ENCODE peak calls at places on chromosomes 3 and 15, in nine cellular contexts. I is IMR-90, Y is testis, G is endodermal cell, X is tibial nerve, S is A549, K is lower lobe of right lung, D is heart left ventricle, U is thoracic aorta. N is an unnamed sample.

GRCh38 chr3:59818033-59818936 is 768.5 kb upstream of the CFAP20DC start:
- DNase-seq in I (peak; percentile 97), Y (peak; percentile 92), G (no peak), X (peak; percentile 86), S (peak; percentile 31), K (peak; percentile 76), D (peak; percentile 80), U (peak; percentile 60), N (no peak)

GRCh38 chr3:47022540-47023161 is 43.2 kb downstream of the NBEAL2 start:
- DNase-seq in I (peak; percentile 48), Y (no peak), G (no peak), X (no peak), S (no peak), K (no peak), D (no peak), U (no peak), N (no peak)

GRCh38 chr3:1196997-1197396 is 104.2 kb downstream of the CNTN6 start:
- DNase-seq in I (no peak), Y (no peak), G (no peak), X (no peak), S (no peak), K (no peak), D (no peak), U (no peak), N (no peak)

GRCh38 chr3:187702507-187703033 is at the start of gene RTP2:
- DNase-seq in I (no peak), Y (no peak), G (no peak), X (no peak), S (no peak), K (no peak), D (no peak), U (no peak), N (no peak)

GRCh38 chr3:179324270-179324754 is 1.5 kb downstream of the ZNF639 start:
- DNase-seq in I (peak; percentile 65), Y (no peak), G (no peak), X (no peak), S (no peak), K (no peak), D (no peak), U (no peak), N (peak; percentile 24)

GRCh38 chr3:187013080-187013838 is 82.9 kb downstream of the ST6GAL1 start:
- DNase-seq in I (peak; percentile 74), Y (no peak), G (no peak), X (no peak), S (no peak), K (no peak), D (no peak), U (no peak), N (no peak)

GRCh38 chr3:64650710-64651109 is 37.1 kb downstream of the ADAMTS9 start:
- DNase-seq in I (peak; percentile 41), Y (no peak), G (peak; percentile 46), X (no peak), S (no peak), K (no peak), D (no peak), U (no peak), N (no peak)

GRCh38 chr3:8458711-8459110 is 42.9 kb upstream of the LMCD1 start:
- DNase-seq in I (peak; percentile 95), Y (no peak), G (no peak), X (no peak), S (no peak), K (no peak), D (no peak), U (peak; percentile 49), N (no peak)

GRCh38 chr15:62740141-62741004 is 302.2 kb upstream of the TPM1 start:
- DNase-seq in I (peak; percentile 54), Y (peak; percentile 47), G (no peak), X (no peak), S (peak; percentile 28), K (no peak), D (no peak), U (no peak), N (no peak)

GRCh38 chr3:7144696-7145308 is 283.9 kb downstream of the GRM7 start:
- DNase-seq in I (no peak), Y (peak; percentile 58), G (peak; percentile 74), X (no peak), S (peak; percentile 0), K (no peak), D (no peak), U (no peak), N (no peak)

GRCh38 chr3:8810561-8810960 is 41.1 kb upstream of the OXTR start:
- DNase-seq in I (no peak), Y (no peak), G (no peak), X (no peak), S (no peak), K (no peak), D (no peak), U (no peak), N (no peak)

GRCh38 chr3:129360705-129361460 is 67.6 kb downstream of the EFCAB12 start:
- DNase-seq in I (no peak), Y (no peak), G (peak; percentile 72), X (no peak), S (no peak), K (no peak), D (no peak), U (no peak), N (no peak)
- H3K27ac ChIP-seq in I (no peak overlapping the region), Y (no peak overlapping the region), G (peak overlapping the region; percentile 55), X (no peak overlapping the region), S (no peak overlapping the region), K (no peak overlapping the region), D (no peak overlapping the region), U (no peak overlapping the region), N (no peak overlapping the region)

DNA sequence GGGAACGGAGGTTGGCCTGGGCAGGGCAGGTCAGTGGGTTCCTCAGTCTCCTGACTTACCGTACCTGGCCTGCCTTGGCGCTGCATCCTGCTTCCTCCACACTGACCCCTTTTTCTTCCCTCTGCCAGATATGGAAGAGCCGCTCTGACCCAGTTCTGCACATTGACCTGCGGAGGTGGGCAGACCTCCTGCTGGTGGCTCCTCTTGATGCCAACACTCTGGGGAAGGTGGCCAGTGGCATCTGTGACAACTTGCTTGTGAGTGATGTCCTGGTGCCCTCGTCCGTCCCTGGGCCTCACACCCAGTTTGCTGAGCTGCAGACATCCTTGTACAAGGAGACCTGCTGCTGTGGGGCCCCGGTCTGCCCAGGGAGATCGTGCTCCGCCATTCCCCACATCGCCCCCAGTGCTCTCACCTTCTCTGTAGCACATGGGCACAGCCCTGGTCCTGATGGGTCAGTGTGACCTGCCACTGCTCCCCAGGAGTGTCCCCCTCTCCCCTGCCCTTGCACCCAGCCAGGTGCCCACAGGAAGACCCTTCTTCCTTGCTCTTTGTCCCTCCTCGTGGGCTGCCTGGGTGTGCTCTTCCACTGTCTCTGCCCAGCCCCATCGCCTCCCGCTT is 21.0 kb downstream of the PPCDC start:
- DNase-seq in I (no peak), Y (no peak), G (no peak), X (no peak), S (no peak), K (no peak), D (no peak), U (no peak), N (no peak)
- H3K4me3 ChIP-seq in I (no peak overlapping the region), Y (no peak overlapping the region), G (no peak overlapping the region), X (no peak overlapping the region), S (no peak overlapping the region), K (peak overlapping the region; percentile 24), D (no peak overlapping the region), U (peak overlapping the region; percentile 41), N (no peak overlapping the region)

GRCh38 chr3:73041537-73041936 is 19.9 kb upstream of the EBLN2 start:
- DNase-seq in I (no peak), Y (no peak), G (no peak), X (no peak), S (no peak), K (no peak), D (no peak), U (no peak), N (no peak)

GRCh38 chr3:73037369-73037699 is 24.1 kb upstream of the EBLN2 start:
- DNase-seq in I (peak; percentile 41), Y (no peak), G (no peak), X (no peak), S (no peak), K (no peak), D (no peak), U (no peak), N (no peak)

GRCh38 chr3:73031573-73032103 is 29.8 kb upstream of the EBLN2 start:
- DNase-seq in I (no peak), Y (no peak), G (no peak), X (no peak), S (no peak), K (no peak), D (no peak), U (no peak), N (no peak)

GRCh38 chr3:73036694-73037368 is 24.6 kb upstream of the EBLN2 start:
- DNase-seq in I (no peak), Y (no peak), G (no peak), X (no peak), S (no peak), K (no peak), D (no peak), U (no peak), N (no peak)
- H3K27ac ChIP-seq in I (no peak overlapping the region), Y (no peak overlapping the region), G (no peak overlapping the region), X (no peak overlapping the region), S (no peak overlapping the region), K (no peak overlapping the region), D (no peak overlapping the region), U (no peak overlapping the region), N (no peak overlapping the region)

GRCh38 chr3:165202995-165203394 is 6.8 kb upstream of the SLITRK3 start:
- DNase-seq in I (no peak), Y (no peak), G (no peak), X (no peak), S (no peak), K (no peak), D (no peak), U (no peak), N (no peak)

GRCh38 chr3:165210132-165210531 is 13.9 kb upstream of the SLITRK3 start:
- DNase-seq in I (no peak), Y (no peak), G (no peak), X (no peak), S (no peak), K (no peak), D (no peak), U (no peak), N (no peak)

GRCh38 chr3:165204445-165204844 is 8.3 kb upstream of the SLITRK3 start:
- DNase-seq in I (no peak), Y (no peak), G (no peak), X (no peak), S (no peak), K (no peak), D (no peak), U (no peak), N (no peak)

GRCh38 chr3:165210727-165211126 is 14.5 kb upstream of the SLITRK3 start:
- DNase-seq in I (no peak), Y (no peak), G (no peak), X (no peak), S (no peak), K (no peak), D (no peak), U (no peak), N (no peak)

DNA sequence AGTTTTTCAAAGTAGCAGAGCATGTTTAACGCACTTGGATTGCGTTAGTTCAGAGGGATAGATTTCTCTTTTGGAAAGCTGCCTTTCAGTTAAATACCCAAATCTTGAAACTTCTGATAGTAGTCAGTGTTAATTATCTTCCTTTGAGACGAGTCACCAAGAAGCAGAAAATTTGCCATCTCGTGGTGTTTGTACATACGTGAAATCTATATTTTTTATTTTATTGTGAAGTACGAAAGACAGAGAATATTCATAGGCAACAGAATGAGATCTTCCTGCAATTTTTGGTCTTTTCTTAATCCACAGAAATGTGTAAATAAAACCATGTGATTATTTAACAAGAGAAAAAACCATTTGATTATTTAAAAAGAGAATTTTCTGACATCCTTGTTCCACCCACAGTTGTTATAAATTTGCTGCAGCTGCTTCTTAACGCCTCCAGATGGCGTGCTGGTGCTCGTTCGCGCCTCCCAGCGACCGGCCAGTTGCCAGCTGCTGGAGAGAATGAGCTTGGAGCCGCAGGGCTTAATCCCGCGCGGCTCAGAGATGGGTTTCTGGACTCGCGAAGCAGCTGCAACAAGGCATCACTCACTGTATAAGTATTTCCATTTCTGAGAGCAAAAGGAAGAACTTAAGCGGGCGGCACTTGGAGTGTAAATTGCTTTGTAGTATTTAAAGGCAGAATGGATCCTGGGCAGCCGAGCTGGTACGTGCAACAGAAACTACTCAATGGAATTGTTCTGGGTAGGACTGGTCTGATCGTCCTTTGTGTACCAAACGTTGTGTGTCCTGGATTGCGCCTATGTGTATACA is 10.5 kb upstream of the SLITRK3 start:
- DNase-seq in I (peak; percentile 65), Y (peak; percentile 87), G (peak; percentile 88), X (peak; percentile 53), S (peak; percentile 53), K (peak; percentile 79), D (peak; percentile 63), U (no peak), N (no peak)
- H3K4me3 ChIP-seq in I (peak overlapping the region; percentile 29), Y (peak overlapping the region; percentile 31), G (no peak overlapping the region), X (peak overlapping the region; percentile 3), S (peak overlapping the region; percentile 42), K (peak overlapping the region; percentile 37), D (no peak overlapping the region), U (peak overlapping the region; percentile 57), N (no peak overlapping the region)

N was measured in CD8-positive, alpha-beta memory T cell.